ENCODE peak calls at places on chromosomes 4 and X, in eight cellular contexts. Y, Q, E, S, F, X, R and L are unnamed samples.

GRCh38 chr4:7461171-7461570 is 26.4 kb upstream of the PSAPL1 start:
- DNase-seq in Y (no peak), Q (no peak), E (no peak), S (no peak), F (no peak), X (no peak), R (no peak), L (no peak)

GRCh38 chr4:3201718-3202702 is 46.9 kb upstream of the MSANTD1 start:
- DNase-seq in Y (no peak), Q (peak; percentile 18), E (no peak), S (peak; percentile 45), F (peak; percentile 54), X (no peak), R (no peak), L (peak; percentile 73)

GRCh38 chrX:41381685-41382084 is 47.7 kb downstream of the DDX3X start:
- DNase-seq in Y (no peak), Q (no peak), E (no peak), S (no peak), F (no peak), X (peak; percentile 63), R (peak; percentile 80), L (no peak)

GRCh38 chrX:69285881-69286545 is 120.8 kb upstream of the PJA1 start:
- DNase-seq in Y (no peak), Q (peak; percentile 21), E (peak; percentile 43), S (peak; percentile 33), F (no peak), X (peak; percentile 76), R (peak; percentile 38), L (peak; percentile 81)

GRCh38 chr4:188127157-188127874 is 11.9 kb upstream of the TRIML1 start:
- DNase-seq in Y (no peak), Q (no peak), E (no peak), S (no peak), F (no peak), X (no peak), R (peak; percentile 93), L (no peak)

GRCh38 chrX:11261260-11261659 is 32.0 kb upstream of the AMELX start:
- DNase-seq in Y (no peak), Q (no peak), E (no peak), S (no peak), F (no peak), X (no peak), R (peak; percentile 49), L (no peak)

GRCh38 chr4:76305033-76305687 is 1.4 kb upstream of the STBD1 start:
- DNase-seq in Y (no peak), Q (no peak), E (no peak), S (no peak), F (no peak), X (no peak), R (no peak), L (no peak)

GRCh38 chr4:122249357-122249756 is 97.2 kb downstream of the BLTP1 start:
- DNase-seq in Y (no peak), Q (no peak), E (no peak), S (no peak), F (no peak), X (no peak), R (no peak), L (no peak)

GRCh38 chrX:22634081-22634480 is 361.4 kb downstream of the CBLL2 start:
- DNase-seq in Y (no peak), Q (no peak), E (no peak), S (no peak), F (no peak), X (no peak), R (no peak), L (no peak)

GRCh38 chr4:157223446-157223845 is 2.9 kb downstream of the GRIA2 start:
- DNase-seq in Y (peak; percentile 50), Q (no peak), E (no peak), S (no peak), F (no peak), X (no peak), R (no peak), L (no peak)

GRCh38 chr4:168724243-168724642 is 227.4 kb downstream of the PALLD start:
- DNase-seq in Y (no peak), Q (no peak), E (no peak), S (no peak), F (no peak), X (no peak), R (no peak), L (no peak)

GRCh38 chrX:53599781-53600396 is 86.6 kb downstream of the HUWE1 start:
- DNase-seq in Y (no peak), Q (no peak), E (no peak), S (no peak), F (no peak), X (no peak), R (peak; percentile 13), L (no peak)

GRCh38 chrX:83469551-83469950 is 38.5 kb upstream of the POU3F4 start:
- DNase-seq in Y (no peak), Q (no peak), E (peak; percentile 1), S (no peak), F (no peak), X (no peak), R (peak; percentile 10), L (no peak)

GRCh38 chrX:2589186-2590020 is 88.6 kb upstream of the DHRSX start:
- DNase-seq in Y (no peak), Q (no peak), E (no peak), S (no peak), F (no peak), X (no peak), R (peak; percentile 97), L (no peak)

GRCh38 chr4:159765402-159765801 is 662.5 kb downstream of the RAPGEF2 start:
- DNase-seq in Y (no peak), Q (no peak), E (no peak), S (no peak), F (no peak), X (no peak), R (peak; percentile 7), L (no peak)

GRCh38 chr4:95572304-95572991 is 23.7 kb upstream of the UNC5C start:
- DNase-seq in Y (no peak), Q (no peak), E (no peak), S (no peak), F (no peak), X (peak; percentile 63), R (peak; percentile 85), L (no peak)

GRCh38 chrX:2691543-2692220 is 587 bp downstream of the CD99 start:
- DNase-seq in Y (no peak), Q (no peak), E (no peak), S (no peak), F (no peak), X (peak; percentile 82), R (peak; percentile 46), L (peak; percentile 81)

GRCh38 chrX:17443546-17443945 is 68.5 kb downstream of the NHS start:
- DNase-seq in Y (no peak), Q (no peak), E (no peak), S (no peak), F (no peak), X (no peak), R (no peak), L (no peak)

GRCh38 chr4:165384608-165385007 is 5.8 kb downstream of the CPE start:
- DNase-seq in Y (peak; percentile 86), Q (no peak), E (peak; percentile 86), S (no peak), F (no peak), X (no peak), R (peak; percentile 52), L (no peak)

GRCh38 chrX:155611302-155611701 is 1.4 kb downstream of the TMLHE start:
- DNase-seq in Y (no peak), Q (no peak), E (no peak), S (no peak), F (no peak), X (no peak), R (no peak), L (no peak)

GRCh38 chrX:8341814-8342590 is 122.6 kb upstream of the VCX3B start:
- DNase-seq in Y (no peak), Q (no peak), E (no peak), S (no peak), F (no peak), X (no peak), R (peak; percentile 80), L (no peak)

GRCh38 chr4:86737244-86737643 is 111.9 kb downstream of the SLC10A6 start:
- DNase-seq in Y (no peak), Q (no peak), E (no peak), S (no peak), F (no peak), X (no peak), R (no peak), L (no peak)